ENCODE peak calls at places on chromosomes 11 and 22, in nine cellular contexts. S is AG04449, B is ovary, L is foreskin fibroblast, Y is cardiac fibroblast, I is psoas muscle, U is heart right ventricle, Z is testis, A is IMR-90. M is an unnamed sample.

GRCh38 chr11:107962181-107962580 is 33.9 kb downstream of the RAB39A start:
- DNase-seq in S (no peak), B (no peak), L (no peak), Y (no peak), I (no peak), U (no peak), Z (no peak), A (no peak), M (no peak)

GRCh38 chr11:115267228-115267627 is 237.0 kb downstream of the CADM1 start:
- DNase-seq in S (no peak), B (no peak), L (no peak), Y (no peak), I (no peak), U (no peak), Z (no peak), A (no peak), M (no peak)

GRCh38 chr11:43774786-43775185 is 94.2 kb downstream of the HSD17B12 start:
- DNase-seq in S (no peak), B (no peak), L (no peak), Y (no peak), I (no peak), U (no peak), Z (no peak), A (no peak), M (no peak)

GRCh38 chr11:13462311-13462927 is 603 bp downstream of the BTBD10 start:
- DNase-seq in S (no peak), B (peak), L (peak), Y (peak), I (peak), U (peak), Z (peak), A (peak), M (peak)

GRCh38 chr11:128503231-128503991 is 83.9 kb downstream of the ETS1 start:
- DNase-seq in S (peak), B (no peak), L (peak), Y (peak), I (no peak), U (no peak), Z (no peak), A (peak), M (peak)

GRCh38 chr22:28547132-28547842 is 132.4 kb downstream of the TTC28 start:
- DNase-seq in S (peak), B (no peak), L (peak), Y (peak), I (no peak), U (no peak), Z (no peak), A (peak), M (peak)

GRCh38 chr11:126433989-126434949 is 78.8 kb downstream of the ST3GAL4 start:
- DNase-seq in S (no peak), B (no peak), L (no peak), Y (no peak), I (no peak), U (no peak), Z (no peak), A (no peak), M (no peak)

GRCh38 chr11:31802990-31803812 is 7.9 kb downstream of the PAX6 start:
- DNase-seq in S (no peak), B (no peak), L (no peak), Y (no peak), I (no peak), U (no peak), Z (no peak), A (no peak), M (no peak)

GRCh38 chr11:68038718-68039525 is at the start of gene TCIRG1:
- DNase-seq in S (no peak), B (peak), L (peak), Y (peak), I (peak), U (peak), Z (peak), A (peak), M (peak)

GRCh38 chr11:12185106-12185690 is 74.8 kb downstream of the MICAL2 start:
- DNase-seq in S (no peak), B (no peak), L (no peak), Y (no peak), I (no peak), U (no peak), Z (no peak), A (no peak), M (no peak)

DNA sequence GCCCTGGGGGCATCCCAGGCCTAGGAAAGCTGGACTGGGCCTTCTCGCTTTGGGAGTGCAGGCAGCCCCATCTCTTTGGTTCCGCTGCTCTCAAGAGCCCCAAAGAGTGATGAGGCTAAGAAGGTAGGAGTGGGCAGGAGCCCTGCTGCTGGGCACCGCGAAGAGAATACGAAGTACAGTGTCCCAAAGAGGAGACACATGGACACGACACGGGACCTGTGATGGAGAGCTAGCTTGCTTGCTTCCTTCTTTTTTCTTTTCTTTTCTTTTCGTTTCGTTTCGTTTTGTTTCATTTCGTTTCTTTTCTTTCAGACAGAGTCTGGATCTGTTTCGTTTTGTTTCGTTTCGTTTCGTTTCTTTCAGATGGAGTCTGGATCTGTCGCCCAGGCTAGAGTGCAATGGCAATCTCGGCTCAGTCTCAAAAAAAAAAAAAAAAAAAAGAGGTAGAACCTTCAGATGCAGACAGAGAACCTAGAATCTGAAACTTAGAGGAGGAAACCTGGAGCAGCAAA is 10.6 kb downstream of the MGAT3 start:
- DNase-seq in S (no peak), B (no peak), L (no peak), Y (no peak), I (no peak), U (no peak), Z (no peak), A (no peak), M (no peak)
- H3K4me3 ChIP-seq in S (no peak), B (no peak), L (no peak), Y (no peak), I (no peak), U (no peak), Z (no peak), A (no peak), M (no peak)

DNA sequence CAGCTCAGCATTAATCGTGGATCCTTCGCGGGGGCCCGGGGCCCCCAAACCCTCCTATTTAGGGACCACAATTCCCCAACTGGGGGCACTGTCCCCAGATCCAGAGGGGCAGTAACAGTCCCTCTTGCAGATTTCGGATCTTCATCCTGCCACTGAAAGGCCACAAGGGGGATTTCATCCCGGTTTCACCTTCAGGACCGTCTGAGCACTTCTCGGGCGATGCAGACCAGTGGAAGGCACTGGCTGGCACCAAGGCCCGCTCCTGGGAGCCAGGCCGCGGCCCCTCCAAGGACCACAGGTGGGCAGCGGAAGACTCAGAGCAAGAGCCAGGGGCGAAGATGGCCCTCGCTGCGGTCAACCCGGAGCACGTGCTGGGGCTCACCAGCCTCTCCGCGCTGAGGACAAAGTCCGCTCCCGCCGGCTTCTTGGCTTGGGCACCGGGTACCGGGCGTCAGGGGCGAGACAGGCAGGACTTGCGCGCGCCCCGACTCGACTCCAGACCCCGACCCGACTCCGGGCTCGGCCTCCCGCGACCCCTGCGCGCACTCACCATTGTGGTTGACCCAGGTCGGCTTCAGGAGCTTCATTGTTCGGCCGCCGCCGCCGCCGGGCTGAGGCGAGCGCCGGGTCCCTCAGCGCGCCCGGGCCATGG is 517 bp downstream of the HIRA start:
- DNase-seq in S (no peak), B (no peak), L (peak), Y (peak), I (peak), U (no peak), Z (peak), A (peak), M (peak)
- TF ChIP-seq CTCF in S (peak), B (no peak), L (peak), Y (peak), I (no peak), U (no peak), Z (no peak), A (no peak), M (peak)

GRCh38 chr11:71451596-71452353 is 1.2 kb upstream of the NADSYN1 start:
- DNase-seq in S (no peak), B (no peak), L (no peak), Y (no peak), I (no peak), U (no peak), Z (peak), A (no peak), M (no peak)
- H3K4me3 ChIP-seq in S (peak), B (peak), L (peak), Y (no peak), I (peak), U (peak), Z (peak), A (no peak), M (no peak)

DNA sequence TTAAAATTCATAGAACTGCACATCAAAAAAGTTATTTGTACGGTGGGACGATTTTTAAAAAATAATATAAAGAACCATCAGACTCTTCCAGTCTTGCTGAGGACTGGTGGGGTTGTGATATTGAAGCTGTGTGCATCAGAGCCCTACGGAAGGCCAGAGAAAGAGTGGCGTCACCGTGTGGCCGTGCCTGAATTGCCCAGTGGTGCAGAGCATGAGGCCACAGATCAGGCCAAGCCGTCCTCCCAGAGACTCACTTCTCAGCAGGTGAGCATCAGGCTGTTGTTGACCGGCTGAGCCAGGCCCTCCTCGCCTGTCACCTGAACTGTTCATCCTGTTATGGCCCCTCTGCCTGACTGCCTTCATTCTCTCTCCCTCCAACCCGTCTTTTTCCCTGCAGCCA is 1013.9 kb downstream of the TBC1D22A start:
- DNase-seq in S (no peak), B (no peak), L (no peak), Y (no peak), I (no peak), U (no peak), Z (no peak), A (no peak), M (no peak)
- TF ChIP-seq CTCF in S (no peak), B (no peak), L (no peak), Y (no peak), I (no peak), U (no peak), Z (no peak), A (no peak), M (no peak)

DNA sequence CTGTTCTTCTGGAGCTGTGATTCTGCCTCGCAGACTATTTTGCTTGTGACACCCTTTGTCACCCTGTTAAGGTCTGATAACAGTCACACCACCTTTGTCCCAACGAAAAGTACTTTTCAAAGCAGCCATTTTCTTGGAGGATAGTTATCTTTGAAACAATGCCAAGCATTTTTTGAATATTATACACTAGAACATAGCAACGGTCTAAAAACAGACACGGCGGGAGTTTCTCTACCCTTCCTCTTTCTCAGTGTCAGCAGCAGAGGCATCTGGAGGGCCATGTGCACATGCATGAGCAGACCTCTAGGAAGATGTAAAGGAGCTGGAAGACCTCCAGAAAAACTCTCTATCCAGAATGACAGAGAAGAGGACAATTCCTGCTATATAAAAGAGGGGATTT is 86.5 kb downstream of the TRPC6 start:
- DNase-seq in S (no peak), B (no peak), L (no peak), Y (no peak), I (no peak), U (no peak), Z (no peak), A (peak), M (no peak)
- H3K4me3 ChIP-seq in S (no peak), B (no peak), L (no peak), Y (no peak), I (no peak), U (no peak), Z (no peak), A (no peak), M (no peak)

GRCh38 chr11:33350287-33350686 is 93.1 kb downstream of the HIPK3 start:
- DNase-seq in S (no peak), B (no peak), L (no peak), Y (no peak), I (no peak), U (no peak), Z (no peak), A (no peak), M (no peak)

GRCh38 chr11:33347490-33348125 is 90.4 kb downstream of the HIPK3 start:
- DNase-seq in S (no peak), B (no peak), L (no peak), Y (no peak), I (no peak), U (no peak), Z (no peak), A (no peak), M (no peak)

GRCh38 chr11:33339247-33339646 is 82.1 kb downstream of the HIPK3 start:
- DNase-seq in S (no peak), B (no peak), L (no peak), Y (no peak), I (no peak), U (no peak), Z (no peak), A (no peak), M (no peak)

DNA sequence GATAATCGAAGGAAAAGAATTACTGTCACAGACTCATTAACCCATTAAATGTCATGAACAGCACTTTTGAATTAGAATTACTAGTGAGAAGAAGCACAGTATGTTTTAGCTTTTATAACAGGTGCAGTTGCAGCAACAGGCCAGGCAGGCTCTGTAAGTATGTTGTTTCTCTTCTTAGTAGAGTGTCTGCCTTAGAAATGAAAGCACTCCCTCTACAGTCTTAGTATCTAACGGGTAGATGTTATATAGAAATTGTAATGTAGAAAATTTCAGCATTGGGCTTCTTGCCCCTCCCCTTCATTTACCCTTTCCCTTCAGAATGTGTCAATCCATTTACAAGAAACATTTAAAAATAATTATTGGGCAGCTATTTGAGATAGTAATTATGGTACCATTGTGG is 87.4 kb downstream of the HIPK3 start:
- DNase-seq in S (no peak), B (no peak), L (no peak), Y (peak), I (no peak), U (no peak), Z (no peak), A (peak), M (no peak)
- TF ChIP-seq CTCF in S (no peak), B (no peak), L (peak), Y (no peak), I (peak), U (no peak), Z (no peak), A (no peak), M (peak)

GRCh38 chr22:32501797-32502290 is 27.2 kb downstream of the FBXO7 start:
- DNase-seq in S (no peak), B (no peak), L (no peak), Y (no peak), I (no peak), U (no peak), Z (no peak), A (peak), M (no peak)
- H3K4me3 ChIP-seq in S (no peak), B (no peak), L (no peak), Y (no peak), I (no peak), U (no peak), Z (no peak), A (no peak), M (no peak)

GRCh38 chr22:31692186-31692886 is 30.3 kb upstream of the PISD start:
- DNase-seq in S (no peak), B (no peak), L (peak), Y (peak), I (no peak), U (no peak), Z (no peak), A (peak), M (no peak)
- TF ChIP-seq CTCF in S (no peak), B (no peak), L (no peak), Y (no peak), I (no peak), U (no peak), Z (no peak), A (no peak), M (no peak)

GRCh38 chr11:64004590-64004984 is 18.3 kb downstream of the OTUB1 start:
- DNase-seq in S (no peak), B (no peak), L (no peak), Y (no peak), I (no peak), U (no peak), Z (no peak), A (no peak), M (no peak)

GRCh38 chr11:64005691-64006090 is 19.5 kb downstream of the OTUB1 start:
- DNase-seq in S (no peak), B (no peak), L (no peak), Y (no peak), I (no peak), U (no peak), Z (no peak), A (no peak), M (no peak)

GRCh38 chr11:64001552-64002427 is 15.6 kb downstream of the OTUB1 start:
- DNase-seq in S (no peak), B (peak), L (no peak), Y (peak), I (no peak), U (no peak), Z (no peak), A (no peak), M (peak)

GRCh38 chr11:64006468-64006867 is 20.2 kb downstream of the OTUB1 start:
- DNase-seq in S (no peak), B (no peak), L (no peak), Y (no peak), I (no peak), U (no peak), Z (no peak), A (no peak), M (no peak)

DNA sequence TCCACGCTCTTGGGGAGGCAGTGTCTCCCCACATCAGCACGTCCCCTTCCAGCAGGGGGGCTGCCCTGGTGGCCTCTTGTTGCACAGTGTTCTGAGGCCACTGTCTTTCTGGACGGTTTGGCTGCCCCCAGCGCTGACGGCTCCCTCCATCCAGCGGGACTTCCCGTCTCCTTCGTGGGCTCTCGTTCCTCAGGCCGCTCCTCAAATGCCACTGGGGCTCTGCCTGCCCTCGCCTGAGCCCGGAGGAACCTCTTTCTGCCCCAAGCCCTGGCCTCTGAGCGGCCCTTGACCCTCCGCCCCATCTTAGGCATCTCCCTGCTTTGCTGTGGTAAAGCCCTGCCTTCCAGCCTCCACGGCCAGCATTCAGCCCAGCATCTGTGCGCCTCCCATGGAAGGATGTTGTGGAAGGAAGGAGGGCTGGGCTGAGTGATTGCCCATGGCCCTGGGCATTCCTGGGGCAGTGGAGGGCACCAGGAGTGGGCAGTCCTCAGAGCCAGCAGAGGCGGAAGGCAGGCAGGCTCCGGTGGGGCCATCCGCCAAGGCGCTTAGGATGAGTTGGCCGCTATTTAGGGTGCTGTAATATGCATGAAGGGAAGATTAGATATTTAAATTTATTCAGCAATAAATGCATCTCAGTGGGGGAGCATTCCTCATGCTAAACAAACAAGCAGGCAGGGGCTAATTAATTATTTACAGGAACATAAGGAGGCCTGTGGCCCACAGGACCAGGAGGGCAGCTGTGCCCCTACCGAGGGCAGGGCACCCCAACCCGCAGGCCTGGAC is 17.8 kb downstream of the OTUB1 start:
- DNase-seq in S (no peak), B (no peak), L (peak), Y (peak), I (no peak), U (no peak), Z (no peak), A (no peak), M (no peak)
- H3K4me3 ChIP-seq in S (no peak), B (no peak), L (no peak), Y (no peak), I (no peak), U (no peak), Z (no peak), A (no peak), M (no peak)